ENCODE peak calls at places on chromosomes 3 and 15, in four cellular contexts. Q is mucosa of descending colon, P is GM06990, O is heart left ventricle. A is an unnamed sample.

GRCh38 chr15:78830514-78831228 is 19.4 kb upstream of the ADAMTS7 start:
- DNase-seq in Q (no peak), O (no peak), P (peak), A (no peak)

GRCh38 chr3:183579967-183580720 is 24.6 kb upstream of the KLHL6 start:
- DNase-seq in Q (no peak), P (no peak), O (peak), A (no peak)

GRCh38 chr3:197256836-197257444 is 41.5 kb downstream of the DLG1 start:
- DNase-seq in O (no peak), P (peak), Q (no peak), A (peak)

GRCh38 chr3:193879099-193879863 is 256.7 kb upstream of the HES1 start:
- DNase-seq in Q (no peak), O (no peak), P (no peak), A (no peak)

GRCh38 chr3:171821778-171822358 is 11.6 kb upstream of the PLD1 start:
- DNase-seq in O (no peak), Q (no peak), P (no peak), A (no peak)

GRCh38 chr3:59178698-59179097 is 128.9 kb upstream of the CFAP20DC start:
- DNase-seq in O (no peak), P (no peak), Q (no peak), A (no peak)

GRCh38 chr3:51371943-51372557 is 13.0 kb upstream of the MANF start:
- DNase-seq in Q (no peak), P (no peak), O (no peak), A (peak)

GRCh38 chr15:29919380-29919881 is 97.2 kb upstream of the TJP1 start:
- DNase-seq in P (no peak), Q (no peak), O (no peak), A (no peak)

GRCh38 chr15:38714309-38715072 is 149.9 kb upstream of the RASGRP1 start:
- DNase-seq in P (no peak), O (no peak), Q (no peak), A (peak)

GRCh38 chr15:77023576-77024272 is 28.8 kb downstream of the PSTPIP1 start:
- DNase-seq in O (peak), P (no peak), Q (no peak), A (no peak)

GRCh38 chr3:24129549-24129948 is 184.5 kb downstream of the NR1D2 start:
- DNase-seq in Q (no peak), P (no peak), O (no peak), A (no peak)

GRCh38 chr3:185912929-185913901 is 24.6 kb downstream of the TRA2B start:
- DNase-seq in Q (no peak), O (no peak), P (no peak), A (no peak)

GRCh38 chr15:38486946-38487345 is 33.0 kb downstream of the FAM98B start:
- DNase-seq in Q (no peak), P (no peak), O (no peak), A (no peak)

GRCh38 chr3:197168606-197169005 is 129.8 kb downstream of the DLG1 start:
- DNase-seq in P (no peak), Q (no peak), O (no peak), A (peak)

GRCh38 chr3:100899440-100900091 is 93.7 kb downstream of the ABI3BP start:
- DNase-seq in P (no peak), Q (no peak), O (no peak), A (no peak)

GRCh38 chr3:24433838-24434591 is 60.6 kb downstream of the THRB start:
- DNase-seq in O (no peak), P (no peak), Q (no peak), A (no peak)

GRCh38 chr15:55993804-55994539 is 560 bp upstream of the NEDD4 start:
- DNase-seq in P (no peak), Q (no peak), O (no peak), A (no peak)

GRCh38 chr3:9041626-9042025 is 78.4 kb upstream of the RAD18 start:
- DNase-seq in Q (no peak), O (no peak), P (no peak), A (no peak)

GRCh38 chr3:30372837-30373236 is 233.6 kb upstream of the TGFBR2 start:
- DNase-seq in Q (no peak), P (no peak), O (no peak), A (no peak)

GRCh38 chr3:129343643-129344360 is 65.1 kb downstream of the HMCES start:
- DNase-seq in O (peak), P (no peak), Q (peak), A (no peak)

GRCh38 chr3:38643592-38643991 is 5.9 kb downstream of the SCN5A start:
- DNase-seq in Q (no peak), P (no peak), O (no peak), A (no peak)

GRCh38 chr3:160210799-160211221 is 14.4 kb upstream of the C3orf80 start:
- DNase-seq in P (no peak), Q (no peak), O (no peak), A (peak)

GRCh38 chr3:160372780-160373179 is 26.2 kb downstream of the IFT80 start:
- DNase-seq in O (no peak), Q (no peak), P (no peak), A (no peak)

GRCh38 chr3:126304704-126305103 is 52.5 kb downstream of the KLF15 start:
- DNase-seq in O (no peak), P (no peak), Q (no peak), A (no peak)

GRCh38 chr15:69636516-69636915 is 183.9 kb downstream of the RPLP1 start:
- DNase-seq in O (no peak), P (no peak), Q (no peak), A (no peak)

GRCh38 chr3:177361042-177361938 is 164.0 kb upstream of the TBL1XR1 start:
- DNase-seq in O (peak), Q (no peak), P (peak), A (no peak)

GRCh38 chr3:54954019-54954418 is 26.2 kb upstream of the LRTM1 start:
- DNase-seq in O (no peak), Q (no peak), P (no peak), A (peak)

GRCh38 chr15:36208868-36209582 is 370.4 kb upstream of the CDIN1 start:
- DNase-seq in Q (no peak), P (no peak), O (no peak), A (no peak)
- TF ChIP-seq CTCF in Q (no peak), P (no peak), O (peak), A (no peak)

GRCh38 chr15:92817339-92817886 is 82.7 kb upstream of the CHD2 start:
- DNase-seq in O (no peak), Q (no peak), P (no peak), A (no peak)

GRCh38 chr15:92820233-92821021 is 79.7 kb upstream of the CHD2 start:
- DNase-seq in Q (peak), P (peak), O (peak), A (no peak)

GRCh38 chr15:92821491-92822116 is 78.5 kb upstream of the CHD2 start:
- DNase-seq in Q (no peak), O (no peak), P (no peak), A (no peak)

GRCh38 chr15:92819312-92820232 is 80.6 kb upstream of the CHD2 start:
- DNase-seq in P (no peak), Q (peak), O (no peak), A (no peak)

DNA sequence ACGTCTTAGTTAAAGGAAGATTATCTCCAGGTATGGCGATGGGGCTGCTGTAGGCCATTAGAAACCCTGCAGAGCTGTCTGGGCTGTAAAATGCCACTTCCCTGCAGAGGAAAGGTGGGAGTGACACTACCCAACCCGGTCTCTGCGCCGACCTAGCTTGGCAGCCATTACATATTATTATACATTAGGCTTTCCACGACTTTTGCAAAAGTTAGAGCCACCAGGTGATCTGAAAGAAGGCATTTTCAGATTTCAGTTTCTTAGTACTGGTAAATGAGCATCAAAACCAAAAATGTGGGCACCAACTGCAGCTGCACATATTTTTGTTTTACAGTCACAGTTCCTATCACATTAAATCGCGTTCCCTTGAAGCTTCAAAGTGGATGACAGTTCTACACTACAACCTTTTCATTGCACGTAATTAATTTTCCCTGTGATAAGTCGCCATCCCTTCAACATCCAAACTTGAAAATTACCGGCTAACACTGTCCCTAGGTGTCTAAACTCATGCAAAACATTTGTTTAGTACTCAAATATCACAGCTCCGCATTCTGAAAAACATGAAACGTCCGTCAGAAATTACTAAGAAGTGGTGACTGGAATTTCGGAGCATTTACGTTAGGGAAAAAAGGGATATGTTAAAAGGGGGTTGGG is 81.3 kb upstream of the CHD2 start:
- DNase-seq in P (no peak), O (no peak), Q (peak), A (no peak)
- H3K4me3 ChIP-seq in P (no peak), O (no peak), Q (no peak), A (no peak)

GRCh38 chr15:43878466-43878865 is 51.7 kb downstream of the WDR76 start:
- DNase-seq in P (no peak), O (peak), Q (no peak), A (no peak)

GRCh38 chr15:43879386-43880355 is 52.9 kb downstream of the WDR76 start:
- DNase-seq in P (no peak), O (peak), Q (no peak), A (no peak)

GRCh38 chr15:43881944-43882343 is 55.1 kb downstream of the WDR76 start:
- DNase-seq in Q (no peak), O (no peak), P (no peak), A (no peak)

GRCh38 chr15:43883571-43883970 is 56.8 kb downstream of the WDR76 start:
- DNase-seq in P (no peak), O (no peak), Q (no peak), A (no peak)

GRCh38 chr15:43880406-43881184 is 53.8 kb downstream of the WDR76 start:
- DNase-seq in O (no peak), Q (no peak), P (no peak), A (no peak)
- TF ChIP-seq CTCF in O (no peak), Q (no peak), P (no peak), A (no peak)

GRCh38 chr3:61688307-61688695 is 126.9 kb downstream of the PTPRG start:
- DNase-seq in O (peak), P (no peak), Q (no peak), A (no peak)
- H3K4me3 ChIP-seq in O (no peak), P (no peak), Q (no peak), A (no peak)

DNA sequence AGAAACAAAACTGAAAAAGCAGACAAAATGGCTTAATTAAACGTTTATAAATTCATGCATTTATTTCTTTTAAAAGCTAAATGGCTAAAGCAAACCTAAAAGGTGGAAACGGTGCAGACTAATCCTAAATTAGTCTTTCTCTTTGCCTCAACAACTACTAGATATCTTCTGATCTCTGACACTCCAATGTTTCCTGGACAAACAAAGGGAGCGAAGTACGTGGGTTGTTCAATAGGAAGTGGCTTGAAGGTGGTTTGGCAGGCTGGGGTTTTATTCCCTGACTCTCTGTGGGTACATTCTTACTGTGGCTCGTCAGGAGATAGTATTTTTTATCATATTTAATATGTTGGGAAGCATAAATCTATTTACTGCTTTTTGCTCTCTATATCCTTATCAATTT is 49.9 kb upstream of the CORO2B start:
- DNase-seq in P (no peak), Q (no peak), O (no peak), A (no peak)
- TF ChIP-seq CTCF in P (no peak), Q (no peak), O (no peak), A (no peak)

GRCh38 chr3:36901588-36901987 is 43.3 kb downstream of the TRANK1 start:
- DNase-seq in Q (no peak), P (no peak), O (no peak), A (no peak)

GRCh38 chr3:36905545-36905944 is 39.3 kb downstream of the TRANK1 start:
- DNase-seq in Q (no peak), P (no peak), O (no peak), A (no peak)

GRCh38 chr3:36900474-36901443 is 44.1 kb downstream of the TRANK1 start:
- DNase-seq in P (no peak), O (no peak), Q (no peak), A (no peak)

GRCh38 chr3:36904641-36905040 is 40.2 kb downstream of the TRANK1 start:
- DNase-seq in O (peak), P (no peak), Q (no peak), A (no peak)

GRCh38 chr3:36903119-36903882 is 41.6 kb downstream of the TRANK1 start:
- DNase-seq in P (no peak), Q (no peak), O (no peak), A (no peak)
- H3K4me3 ChIP-seq in P (no peak), Q (no peak), O (no peak), A (no peak)

GRCh38 chr15:90603893-90604292 is 74.2 kb downstream of the CRTC3 start:
- DNase-seq in P (no peak), O (no peak), Q (no peak), A (no peak)
- TF ChIP-seq CTCF in P (peak), O (peak), Q (no peak), A (peak)

A was measured in kidney epithelial cell.